ENCODE peak calls at places on chromosomes 5 and 9, in four cellular contexts. J, N, Y and W are unnamed samples.

GRCh38 chr5:131324311-131324710 is 60.5 kb downstream of the CDC42SE2 start:
- DNase-seq in N (no peak), J (no peak), Y (no peak), W (no peak)

GRCh38 chr9:88169700-88170099 is 31.4 kb upstream of the SPATA31C2 start:
- DNase-seq in N (no peak), Y (no peak), J (no peak), W (no peak)

GRCh38 chr9:83384214-83384613 is 154.0 kb downstream of the FRMD3 start:
- DNase-seq in Y (no peak), J (no peak), N (no peak), W (no peak)

GRCh38 chr5:36090033-36090432 is 23.4 kb upstream of the UGT3A2 start:
- DNase-seq in Y (peak; percentile 81), J (peak; percentile 17), N (peak; percentile 13), W (no peak)

GRCh38 chr9:90546200-90546599 is 96.4 kb downstream of the DIRAS2 start:
- DNase-seq in N (peak; percentile 6), Y (peak; percentile 29), J (peak; percentile 94), W (peak; percentile 65)

GRCh38 chr9:117678882-117679281 is 25.3 kb upstream of the TLR4 start:
- DNase-seq in J (no peak), N (no peak), Y (no peak), W (no peak)

GRCh38 chr5:169856571-169856970 is 123.7 kb downstream of the INSYN2B start:
- DNase-seq in Y (no peak), J (peak; percentile 95), N (peak; percentile 77), W (no peak)

GRCh38 chr5:54725391-54726280 is 208.1 kb downstream of the SNX18 start:
- DNase-seq in J (peak; percentile 54), N (no peak), Y (no peak), W (no peak)

GRCh38 chr5:82521431-82522051 is 243.4 kb upstream of the RPS23 start:
- DNase-seq in J (no peak), N (no peak), Y (no peak), W (no peak)

GRCh38 chr9:76701441-76702031 is 62.7 kb upstream of the PCA3 start:
- DNase-seq in J (no peak), N (peak; percentile 21), Y (no peak), W (no peak)

GRCh38 chr5:176466245-176466871 is 18.2 kb downstream of the FAF2 start:
- DNase-seq in N (peak; percentile 52), J (peak; percentile 87), Y (no peak), W (no peak)

GRCh38 chr5:139141841-139142240 is 56.3 kb downstream of the SIL1 start:
- DNase-seq in N (peak; percentile 83), Y (no peak), J (peak; percentile 91), W (peak; percentile 75)